ENCODE peak calls at places on chromosome 3, in five cellular contexts. T, G, R, X and A are unnamed samples.

GRCh38 chr3:30585654-30586053 is 20.7 kb upstream of the TGFBR2 start:
- DNase-seq in X (no peak), G (no peak), T (no peak), R (no peak), A (no peak)

GRCh38 chr3:24387493-24387892 is 107.2 kb downstream of the THRB start:
- DNase-seq in R (no peak), G (no peak), X (no peak), T (no peak), A (no peak)

GRCh38 chr3:28118087-28118486 is 123.3 kb upstream of the CMC1 start:
- DNase-seq in T (no peak), R (peak; percentile 80), G (no peak), X (no peak), A (peak; percentile 26)

GRCh38 chr3:110062711-110063110 is 725.4 kb upstream of the DPPA4 start:
- DNase-seq in G (no peak), R (no peak), T (no peak), X (no peak), A (no peak)

GRCh38 chr3:176971613-176972174 is 225.6 kb downstream of the TBL1XR1 start:
- DNase-seq in X (no peak), T (no peak), R (no peak), G (no peak), A (no peak)

GRCh38 chr3:24351779-24352469 is 142.7 kb downstream of the THRB start:
- DNase-seq in T (peak; percentile 75), R (no peak), X (no peak), G (peak; percentile 51), A (no peak)

GRCh38 chr3:15982667-15983145 is 184.9 kb upstream of the ANKRD28 start:
- DNase-seq in G (peak; percentile 45), X (peak; percentile 27), T (peak; percentile 24), R (no peak), A (no peak)

GRCh38 chr3:111904376-111905241 is 45.5 kb downstream of the PHLDB2 start:
- DNase-seq in X (no peak), G (no peak), T (no peak), R (no peak), A (no peak)

GRCh38 chr3:178845446-178846118 is 226.0 kb downstream of the ZMAT3 start:
- DNase-seq in G (no peak), X (no peak), T (no peak), R (no peak), A (no peak)

GRCh38 chr3:194023501-194024280 is 112.3 kb upstream of the HES1 start:
- DNase-seq in G (no peak), R (no peak), X (no peak), T (no peak), A (no peak)

GRCh38 chr3:31962801-31963205 is 18.3 kb downstream of the OSBPL10 start:
- DNase-seq in R (no peak), X (no peak), T (no peak), G (no peak), A (no peak)

GRCh38 chr3:25910997-25911396 is 121.1 kb downstream of the OXSM start:
- DNase-seq in R (peak; percentile 89), G (no peak), T (no peak), X (no peak), A (no peak)

GRCh38 chr3:185401319-185401955 is 38.5 kb downstream of the MAP3K13 start:
- DNase-seq in X (no peak), T (no peak), R (no peak), G (no peak), A (no peak)

GRCh38 chr3:53084310-53085001 is 38.6 kb upstream of the SFMBT1 start:
- DNase-seq in X (peak; percentile 59), T (peak; percentile 67), G (no peak), R (no peak), A (no peak)

GRCh38 chr3:21328982-21329381 is 422.0 kb downstream of the ZNF385D start:
- DNase-seq in R (no peak), T (no peak), X (no peak), G (no peak), A (no peak)

GRCh38 chr3:110246796-110247369 is 824.7 kb upstream of the NECTIN3 start:
- DNase-seq in X (no peak), R (no peak), T (no peak), G (no peak), A (no peak)

DNA sequence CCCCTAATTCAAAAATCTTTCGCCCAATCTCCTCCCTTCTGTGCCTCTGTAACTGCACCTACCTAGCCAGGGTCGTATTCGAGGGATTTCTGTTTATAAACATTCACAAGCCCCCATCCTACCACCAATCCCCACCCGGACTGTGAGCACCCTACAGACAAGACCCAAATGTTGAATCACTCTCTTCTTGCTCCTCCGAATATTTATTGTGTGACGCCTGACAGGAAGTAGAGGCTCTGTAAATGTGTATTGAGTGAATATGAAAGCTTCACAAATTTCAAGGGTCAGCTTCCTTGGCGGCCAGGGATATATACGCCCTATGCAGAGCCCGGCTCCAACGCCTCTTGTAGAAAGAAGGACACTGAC is 1.6 kb downstream of the BDH1 start:
- DNase-seq in R (no peak), G (no peak), T (no peak), X (no peak), A (no peak)
- H3K4me3 ChIP-seq in R (peak overlapping the region; percentile 78), G (peak overlapping the region; percentile 10), T (peak overlapping the region; percentile 20), X (peak overlapping the region; percentile 80), A (peak overlapping the region; percentile 42)

DNA sequence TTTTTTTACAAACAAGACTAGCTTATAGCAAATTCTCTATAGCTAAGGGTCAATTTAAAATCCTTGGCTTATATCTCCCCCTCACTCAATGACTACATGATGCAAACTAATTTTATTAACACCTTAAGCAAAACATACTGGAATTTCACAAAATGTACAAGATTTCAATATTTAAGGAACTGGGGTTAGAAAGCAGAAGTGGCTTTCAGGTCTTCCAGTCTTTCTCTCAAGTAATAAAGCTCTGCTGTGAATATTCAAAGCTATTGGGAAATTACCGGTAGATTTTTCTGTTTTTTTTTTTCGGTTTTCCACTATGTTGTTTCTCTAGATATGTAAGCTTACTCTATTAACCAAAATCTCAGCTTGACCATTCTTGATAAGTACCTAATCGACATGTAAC is 3.9 kb downstream of the EPM2AIP1 start:
- DNase-seq in T (no peak), G (no peak), R (no peak), X (no peak), A (no peak)
- H3K4me3 ChIP-seq in T (no peak overlapping the region), G (no peak overlapping the region), R (peak overlapping the region; percentile 83), X (peak overlapping the region; percentile 79), A (no peak overlapping the region)

DNA sequence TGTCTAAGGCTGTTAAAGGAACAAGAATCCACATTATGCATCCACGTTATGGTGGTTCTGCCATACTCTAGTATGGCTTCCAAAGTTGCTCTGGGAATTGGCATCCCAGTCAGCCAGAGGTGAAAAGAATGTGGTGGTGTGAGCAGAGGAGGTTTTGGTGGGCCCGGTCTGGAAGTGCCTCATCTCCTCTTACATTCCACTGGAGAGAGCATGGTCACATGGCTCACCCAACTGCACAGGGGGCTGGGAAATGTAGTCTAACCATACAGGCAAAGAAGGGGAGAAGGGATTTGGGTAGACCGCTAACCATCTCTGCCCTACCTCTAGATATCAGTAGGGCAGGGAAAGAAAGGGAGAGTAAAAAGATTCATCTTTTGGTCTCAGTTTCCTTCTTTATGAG is 3.2 kb upstream of the HEG1 start:
- DNase-seq in G (no peak), R (peak; percentile 38), X (no peak), T (no peak), A (no peak)
- H3K4me3 ChIP-seq in G (no peak overlapping the region), R (no peak overlapping the region), X (no peak overlapping the region), T (no peak overlapping the region), A (no peak overlapping the region)

GRCh38 chr3:117874904-117875874 is 1159.5 kb downstream of the IGSF11 start:
- DNase-seq in G (no peak), R (no peak), X (no peak), T (no peak), A (no peak)

GRCh38 chr3:117871934-117872333 is 1162.4 kb downstream of the TUSC7 start:
- DNase-seq in G (no peak), T (no peak), R (no peak), X (no peak), A (no peak)

GRCh38 chr3:117874028-117874765 is 1160.4 kb downstream of the IGSF11 start:
- DNase-seq in G (no peak), X (no peak), T (no peak), R (no peak), A (no peak)

GRCh38 chr3:117873236-117873635 is 1161.4 kb downstream of the IGSF11 start:
- DNase-seq in T (no peak), X (peak; percentile 23), R (no peak), G (no peak), A (no peak)

GRCh38 chr3:117875887-117876286 is 1158.8 kb downstream of the IGSF11 start:
- DNase-seq in X (no peak), T (no peak), G (no peak), R (no peak), A (no peak)
- H3K4me3 ChIP-seq in X (no peak overlapping the region), T (no peak overlapping the region), G (no peak overlapping the region), R (no peak overlapping the region), A (no peak overlapping the region)

GRCh38 chr3:114863848-114864247 is 283.2 kb downstream of the ZBTB20 start:
- DNase-seq in T (no peak), R (no peak), X (no peak), G (no peak), A (no peak)
- H3K4me3 ChIP-seq in T (no peak overlapping the region), R (no peak overlapping the region), X (peak overlapping the region; percentile 49), G (no peak overlapping the region), A (no peak overlapping the region)

GRCh38 chr3:79766474-79767193 is 1.2 kb downstream of the ROBO1 start:
- DNase-seq in X (no peak), G (no peak), R (peak; percentile 33), T (no peak), A (peak; percentile 45)
- H3K4me3 ChIP-seq in X (peak overlapping the region; percentile 42), G (no peak overlapping the region), R (peak overlapping the region; percentile 57), T (no peak overlapping the region), A (peak overlapping the region; percentile 44)

GRCh38 chr3:126213376-126214044 is 33.1 kb upstream of the ALDH1L1 start:
- DNase-seq in X (no peak), G (no peak), R (peak; percentile 10), T (no peak), A (peak; percentile 29)
- H3K4me3 ChIP-seq in X (peak overlapping the region; percentile 73), G (peak overlapping the region; percentile 4), R (peak overlapping the region; percentile 64), T (peak overlapping the region; percentile 30), A (peak overlapping the region; percentile 50)

GRCh38 chr3:294096-294495 is 97.5 kb downstream of the CHL1 start:
- DNase-seq in X (no peak), G (no peak), R (no peak), T (no peak), A (no peak)

GRCh38 chr3:292038-292437 is 95.5 kb downstream of the CHL1 start:
- DNase-seq in G (no peak), T (no peak), X (no peak), R (no peak), A (no peak)

GRCh38 chr3:291028-291427 is 94.5 kb downstream of the CHL1 start:
- DNase-seq in R (no peak), X (no peak), G (no peak), T (no peak), A (no peak)

GRCh38 chr3:297585-297984 is 101.0 kb downstream of the CHL1 start:
- DNase-seq in T (no peak), R (peak; percentile 15), X (no peak), G (no peak), A (no peak)

GRCh38 chr3:294581-294980 is 98.0 kb downstream of the CHL1 start:
- DNase-seq in G (no peak), T (no peak), R (no peak), X (no peak), A (no peak)
- H3K4me3 ChIP-seq in G (no peak overlapping the region), T (no peak overlapping the region), R (no peak overlapping the region), X (no peak overlapping the region), A (no peak overlapping the region)